ENCODE peak calls at places on chromosomes 6 and 20, in nine cellular contexts. H is heart left ventricle, X is lower lobe of right lung, U is cardiac fibroblast, T is hepatocyte, P is upper lobe of left lung, N is psoas muscle, D is glutamatergic neuron, Z is cardiac muscle cell. G is an unnamed sample.

GRCh38 chr6:13304580-13305255 is 23.6 kb downstream of the TBC1D7 start:
- DNase-seq in Z (no peak), D (no peak), U (peak; percentile 42), X (no peak), T (no peak), H (no peak), N (no peak), P (no peak), G (no peak)

GRCh38 chr6:17768388-17768787 is 61.7 kb upstream of the NUP153 start:
- DNase-seq in U (peak; percentile 50), P (no peak), T (peak; percentile 49), D (no peak), N (no peak), H (no peak), Z (peak; percentile 66), X (no peak), G (no peak)

GRCh38 chr6:184161-184695 is 108.1 kb upstream of the DUSP22 start:
- DNase-seq in P (no peak), D (no peak), U (no peak), T (no peak), Z (no peak), H (no peak), X (no peak), N (no peak), G (no peak)

GRCh38 chr6:43171284-43172126 is 436 bp downstream of the SRF start:
- DNase-seq in N (peak; percentile 65), X (no peak), Z (peak; percentile 56), P (no peak), U (no peak), H (peak; percentile 75), D (peak; percentile 68), T (peak; percentile 57), G (no peak)

GRCh38 chr6:15132854-15133670 is 112.8 kb upstream of the JARID2 start:
- DNase-seq in Z (no peak), N (no peak), H (no peak), T (peak; percentile 73), D (no peak), P (peak; percentile 28), X (no peak), U (peak; percentile 33), G (no peak)

GRCh38 chr6:27825025-27825823 is 87.0 kb downstream of the OR2B2 start:
- DNase-seq in Z (no peak), U (no peak), H (no peak), D (no peak), P (no peak), T (no peak), N (no peak), X (no peak), G (no peak)

GRCh38 chr6:106476326-106477105 is 116.0 kb downstream of the CRYBG1 start:
- DNase-seq in U (peak; percentile 64), H (no peak), Z (no peak), P (no peak), X (no peak), N (no peak), T (no peak), D (no peak), G (no peak)

GRCh38 chr6:84652356-84653026 is 111.9 kb downstream of the TBX18 start:
- DNase-seq in P (no peak), N (no peak), X (no peak), D (no peak), T (no peak), H (no peak), Z (no peak), U (peak; percentile 95), G (no peak)

DNA sequence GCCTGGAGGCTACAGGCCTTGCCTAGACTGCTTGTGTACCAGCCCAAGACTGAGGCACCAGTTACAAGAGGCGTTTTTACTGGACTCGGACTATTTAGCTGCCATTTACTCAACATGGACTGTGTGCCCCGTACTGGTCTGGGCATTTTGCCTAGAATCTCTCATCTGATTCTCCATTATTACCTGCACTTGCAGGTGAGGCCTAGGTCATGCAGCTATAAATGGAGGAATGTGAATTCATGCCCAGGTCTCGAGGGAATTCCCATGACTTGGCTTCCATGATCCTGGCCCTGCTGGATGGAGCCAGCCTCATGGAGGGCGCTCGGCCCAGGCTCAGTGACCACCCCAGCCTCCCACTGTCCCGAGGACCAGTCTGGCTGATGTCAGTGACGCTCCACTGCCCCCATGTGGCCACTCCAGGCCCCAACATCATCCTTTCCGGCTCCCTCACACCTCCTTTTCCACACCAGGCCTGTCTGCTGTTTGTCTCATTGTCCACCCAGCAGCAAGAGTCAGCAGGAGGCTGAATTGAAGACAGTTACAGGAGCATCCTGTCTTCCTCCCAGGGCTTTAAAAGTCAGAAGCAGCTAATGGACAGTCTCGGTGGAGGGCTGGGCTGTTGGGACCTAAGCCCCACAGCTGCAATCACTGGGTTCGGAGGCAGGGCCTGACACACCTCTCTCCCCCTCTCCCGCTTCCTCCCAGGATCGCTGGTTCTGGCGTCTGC is 8.7 kb downstream of the MMP24OS start:
- DNase-seq in D (peak; percentile 90), X (peak; percentile 68), P (peak; percentile 65), Z (peak; percentile 86), T (peak; percentile 82), H (no peak), U (peak; percentile 70), N (peak; percentile 76), G (peak; percentile 58)
- TF ChIP-seq CTCF in D (peak; percentile 80), X (peak; percentile 69), P (peak; percentile 59), Z (peak; percentile 87), T (peak; percentile 64), H (peak; percentile 69), U (peak; percentile 89), N (peak; percentile 56), G (no peak)

DNA sequence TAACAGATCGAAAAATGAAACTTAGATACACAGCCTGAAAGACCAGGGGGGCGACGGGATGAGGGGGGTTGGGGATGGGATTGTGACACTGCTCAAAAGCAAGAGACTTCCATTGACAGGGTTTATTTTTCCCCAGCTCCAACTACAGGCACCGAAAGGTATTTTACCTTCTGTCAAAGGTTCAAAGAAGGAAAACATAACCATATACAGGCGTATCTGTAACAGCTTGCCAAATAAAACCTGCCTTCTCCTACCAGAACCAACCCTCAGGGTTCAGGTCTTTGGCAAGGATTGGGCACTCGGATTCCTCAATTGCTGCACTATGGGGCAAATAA is 1.3 kb downstream of the EPHA7 start:
- DNase-seq in H (no peak), Z (no peak), D (no peak), U (peak; percentile 0), T (peak; percentile 10), P (no peak), X (no peak), N (no peak), G (no peak)
- TF ChIP-seq CTCF in H (no peak), Z (no peak), D (peak; percentile 17), U (no peak), T (no peak), P (no peak), X (no peak), N (no peak), G (no peak)

DNA sequence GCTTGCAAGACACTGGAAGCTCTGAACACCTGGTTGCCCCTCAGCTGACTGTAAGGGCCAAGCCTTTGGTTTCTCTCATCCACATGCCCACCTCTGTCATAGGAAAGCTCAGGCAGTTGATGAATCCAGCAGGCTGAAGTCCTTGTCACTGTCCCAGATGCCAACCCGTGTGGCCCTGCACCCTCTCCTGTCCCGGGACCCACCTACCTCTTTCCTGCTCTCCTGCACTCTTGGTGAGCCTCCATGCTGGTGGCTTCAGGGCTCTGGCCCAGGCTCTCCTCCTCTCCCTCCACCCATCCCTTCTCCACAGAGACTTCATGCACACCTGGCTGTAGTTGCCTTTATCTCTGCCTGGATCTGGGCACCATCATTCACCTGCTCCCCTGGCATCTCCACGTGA is 4.0 kb upstream of the GID8 start:
- DNase-seq in U (no peak), X (peak; percentile 15), D (no peak), N (no peak), T (no peak), P (peak; percentile 15), Z (no peak), H (no peak), G (no peak)
- TF ChIP-seq CTCF in U (no peak), X (no peak), D (no peak), N (no peak), T (no peak), P (no peak), Z (no peak), H (no peak), G (no peak)

GRCh38 chr20:47810686-47811347 is 25.5 kb upstream of the SULF2 start:
- DNase-seq in H (no peak), D (no peak), X (no peak), P (no peak), Z (no peak), U (no peak), N (no peak), T (no peak), G (no peak)

GRCh38 chr20:47809561-47809960 is 24.3 kb upstream of the SULF2 start:
- DNase-seq in D (no peak), P (no peak), X (no peak), N (no peak), T (peak; percentile 41), U (no peak), Z (no peak), H (no peak), G (no peak)

GRCh38 chr20:47805951-47806350 is 20.7 kb upstream of the SULF2 start:
- DNase-seq in U (no peak), N (no peak), X (no peak), H (no peak), Z (no peak), D (no peak), T (no peak), P (no peak), G (no peak)

GRCh38 chr20:47809161-47809560 is 23.9 kb upstream of the SULF2 start:
- DNase-seq in U (no peak), D (no peak), N (no peak), H (no peak), Z (no peak), P (no peak), T (no peak), X (no peak), G (no peak)

DNA sequence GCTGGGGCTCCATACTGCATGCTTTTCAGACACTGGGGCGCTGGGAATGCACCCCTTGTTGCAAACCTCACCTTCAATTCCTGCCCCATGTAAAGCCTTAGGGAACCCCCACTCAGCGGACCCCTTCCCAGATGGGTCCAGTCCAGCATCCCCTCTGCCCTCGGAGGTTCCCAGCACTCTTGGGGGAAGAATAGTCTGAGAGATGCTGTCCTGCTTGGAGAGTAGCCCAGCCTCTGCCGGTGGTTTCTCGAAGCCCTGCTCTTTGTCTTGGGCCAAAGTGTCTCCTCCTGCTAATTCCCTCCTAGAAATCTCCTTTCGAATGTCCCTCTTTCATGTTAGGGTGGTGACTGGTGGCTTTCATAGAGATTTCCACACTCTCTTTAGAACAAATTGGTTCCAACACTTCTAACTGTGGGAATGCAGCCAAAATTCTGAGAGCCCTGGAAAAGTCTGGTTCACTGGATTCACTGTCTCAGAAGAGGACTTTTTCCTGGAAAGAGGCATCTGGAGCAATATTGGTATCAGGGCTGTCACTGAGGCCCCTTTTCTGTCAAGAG is 24.9 kb upstream of the SULF2 start:
- DNase-seq in T (no peak), P (no peak), H (no peak), N (no peak), U (peak; percentile 14), X (no peak), D (no peak), Z (peak; percentile 56), G (no peak)
- TF ChIP-seq CTCF in T (no peak), P (no peak), H (no peak), N (no peak), U (no peak), X (no peak), D (no peak), Z (no peak), G (no peak)

G was measured in ovary.